ENCODE peak calls at places on chromosome 14, in six cellular contexts. B is fibroblast of lung, A is HL-60, X is omental fat pad, C is pancreas, L is Calu3. Q is an unnamed sample.

GRCh38 chr14:90381999-90382451 is 14.8 kb upstream of the CALM1 start:
- DNase-seq in B (no peak), A (no peak), X (no peak), C (peak), L (peak), Q (peak)

GRCh38 chr14:73785336-73785833 is 66.2 kb upstream of the PTGR2 start:
- DNase-seq in B (peak), A (no peak), X (no peak), C (no peak), L (no peak), Q (no peak)

GRCh38 chr14:55731881-55732498 is 152.0 kb downstream of the KTN1 start:
- DNase-seq in B (no peak), A (no peak), X (no peak), C (no peak), L (peak), Q (peak)

GRCh38 chr14:80927385-80927989 is 14.1 kb downstream of the CEP128 start:
- DNase-seq in B (no peak), A (no peak), X (no peak), C (no peak), L (no peak), Q (no peak)

GRCh38 chr14:72544615-72545387 is 349.1 kb downstream of the DPF3 start:
- DNase-seq in B (peak), A (no peak), X (no peak), C (no peak), L (no peak), Q (no peak)

GRCh38 chr14:103500148-103500990 is 22.3 kb downstream of the CKB start:
- DNase-seq in B (peak), A (peak), X (peak), C (peak), L (peak), Q (peak)

GRCh38 chr14:104264495-104265265 is 126.3 kb downstream of the KIF26A start:
- DNase-seq in B (no peak), A (no peak), X (no peak), C (peak), L (no peak), Q (peak)

GRCh38 chr14:100608586-100609330 is 21.5 kb upstream of the BEGAIN start:
- DNase-seq in B (no peak), A (no peak), X (no peak), C (no peak), L (no peak), Q (no peak)

GRCh38 chr14:89912667-89913211 is 41.8 kb downstream of the EFCAB11 start:
- DNase-seq in B (peak), A (no peak), X (no peak), C (no peak), L (peak), Q (no peak)

GRCh38 chr14:80211143-80212024 is at the start of gene DIO2:
- DNase-seq in B (peak), A (no peak), X (no peak), C (no peak), L (no peak), Q (no peak)

GRCh38 chr14:43898709-43899108 is 608.4 kb downstream of the FSCB start:
- DNase-seq in B (no peak), A (no peak), X (no peak), C (no peak), L (no peak), Q (no peak)

GRCh38 chr14:68603682-68604360 is 189.0 kb downstream of the ZFP36L1 start:
- DNase-seq in B (no peak), A (no peak), X (no peak), C (no peak), L (no peak), Q (no peak)

GRCh38 chr14:104450811-104451401 is 128.7 kb upstream of the C14orf180 start:
- DNase-seq in B (no peak), A (no peak), X (no peak), C (peak), L (no peak), Q (no peak)

GRCh38 chr14:50573862-50574261 is 13.9 kb downstream of the ATL1 start:
- DNase-seq in B (no peak), A (no peak), X (no peak), C (no peak), L (no peak), Q (no peak)

GRCh38 chr14:75985618-75986438 is at the start of gene IFT43:
- DNase-seq in B (peak), A (no peak), X (peak), C (peak), L (peak), Q (peak)

GRCh38 chr14:106831322-106831720 is 1304.9 kb downstream of the TMEM121 start:
- DNase-seq in B (no peak), A (no peak), X (no peak), C (peak), L (peak), Q (no peak)

GRCh38 chr14:51070732-51071131 is 24.2 kb downstream of the TRIM9 start:
- DNase-seq in B (peak), A (no peak), X (no peak), C (no peak), L (no peak), Q (no peak)

GRCh38 chr14:51880810-51881580 is 20.6 kb downstream of the GNG2 start:
- DNase-seq in B (peak), A (no peak), X (no peak), C (no peak), L (no peak), Q (no peak)

GRCh38 chr14:58918066-58918465 is 270.4 kb upstream of the DAAM1 start:
- DNase-seq in B (peak), A (no peak), X (no peak), C (no peak), L (no peak), Q (no peak)

GRCh38 chr14:92408186-92408585 is 85.2 kb downstream of the SLC24A4 start:
- DNase-seq in B (peak), A (no peak), X (no peak), C (no peak), L (no peak), Q (no peak)

GRCh38 chr14:67516679-67517078 is 16.4 kb upstream of the PLEKHH1 start:
- DNase-seq in B (no peak), A (no peak), X (no peak), C (no peak), L (no peak), Q (no peak)

GRCh38 chr14:56555921-56556570 is 23.6 kb upstream of the TMEM260 start:
- DNase-seq in B (peak), A (no peak), X (no peak), C (no peak), L (no peak), Q (no peak)

GRCh38 chr14:50044040-50044651 is 72.2 kb downstream of the VCPKMT start:
- DNase-seq in B (no peak), A (no peak), X (no peak), C (no peak), L (no peak), Q (no peak)

GRCh38 chr14:92584856-92585255 is 71.3 kb downstream of the RIN3 start:
- DNase-seq in B (no peak), A (peak), X (no peak), C (no peak), L (no peak), Q (no peak)

GRCh38 chr14:105858676-105859025 is 332.3 kb downstream of the TMEM121 start:
- DNase-seq in B (no peak), A (no peak), X (no peak), C (peak), L (no peak), Q (no peak)

GRCh38 chr14:100234511-100234910 is 4.4 kb upstream of the YY1 start:
- DNase-seq in B (no peak), A (no peak), X (no peak), C (no peak), L (no peak), Q (no peak)

GRCh38 chr14:51002406-51002984 is 58.2 kb upstream of the PYGL start:
- DNase-seq in B (no peak), A (no peak), X (no peak), C (no peak), L (no peak), Q (no peak)

GRCh38 chr14:32249780-32250179 is 46.7 kb upstream of the RNU6-8 start:
- DNase-seq in B (no peak), A (no peak), X (no peak), C (no peak), L (no peak), Q (no peak)

GRCh38 chr14:25197885-25198284 is 147.9 kb upstream of the STXBP6 start:
- DNase-seq in B (no peak), A (no peak), X (no peak), C (no peak), L (no peak), Q (no peak)

GRCh38 chr14:94582199-94582750 is 1.0 kb downstream of the SERPINA5 start:
- DNase-seq in B (no peak), A (no peak), X (no peak), C (no peak), L (no peak), Q (peak)

GRCh38 chr14:93132472-93133065 is 16.8 kb upstream of the ITPK1 start:
- DNase-seq in B (peak), A (no peak), X (no peak), C (no peak), L (peak), Q (no peak)

GRCh38 chr14:59123975-59124374 is 64.5 kb upstream of the DAAM1 start:
- DNase-seq in B (no peak), A (no peak), X (no peak), C (no peak), L (no peak), Q (no peak)

GRCh38 chr14:104150201-104151027 is 12.0 kb downstream of the KIF26A start:
- DNase-seq in B (peak), A (no peak), X (no peak), C (peak), L (no peak), Q (peak)

DNA sequence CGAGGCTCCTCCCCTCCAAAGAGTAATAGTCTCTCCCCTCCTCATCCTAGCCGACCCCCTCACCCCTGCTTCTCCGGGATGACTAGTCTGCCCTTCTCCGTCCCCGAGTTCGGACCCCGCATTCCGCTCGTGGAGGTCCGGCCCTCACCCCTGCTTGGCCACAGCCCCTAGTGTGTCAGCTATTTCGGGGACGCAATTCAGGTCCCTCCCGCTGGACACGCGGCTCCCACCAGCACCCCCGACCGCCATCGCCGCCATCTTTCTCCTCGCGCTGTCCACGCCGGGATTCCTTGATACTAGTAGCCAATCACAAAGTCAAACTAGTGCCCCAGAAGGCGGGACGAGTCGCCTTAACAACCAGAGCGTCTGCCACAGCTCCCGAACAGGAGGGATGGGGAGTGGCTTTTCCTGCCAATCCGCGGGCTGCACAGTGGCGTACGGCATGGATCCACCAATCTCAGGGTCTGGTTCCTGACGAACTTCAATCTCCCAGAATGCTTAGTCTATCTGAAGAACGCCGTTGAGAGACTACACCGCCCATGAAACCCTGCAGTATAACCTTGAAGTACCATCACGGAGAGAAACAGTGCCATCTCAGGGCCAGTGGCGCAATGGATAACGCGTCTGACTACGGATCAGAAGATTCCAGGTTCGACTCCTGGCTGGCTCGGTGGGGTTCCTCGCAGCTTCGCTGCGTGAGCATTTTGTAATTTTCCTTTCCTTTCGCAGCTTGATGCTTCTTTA is at the start of gene PRMT5:
- DNase-seq in B (peak), A (peak), X (peak), C (peak), L (peak), Q (peak)
- TF ChIP-seq CTCF in B (no peak), A (no peak), X (no peak), C (no peak), L (no peak), Q (no peak)

DNA sequence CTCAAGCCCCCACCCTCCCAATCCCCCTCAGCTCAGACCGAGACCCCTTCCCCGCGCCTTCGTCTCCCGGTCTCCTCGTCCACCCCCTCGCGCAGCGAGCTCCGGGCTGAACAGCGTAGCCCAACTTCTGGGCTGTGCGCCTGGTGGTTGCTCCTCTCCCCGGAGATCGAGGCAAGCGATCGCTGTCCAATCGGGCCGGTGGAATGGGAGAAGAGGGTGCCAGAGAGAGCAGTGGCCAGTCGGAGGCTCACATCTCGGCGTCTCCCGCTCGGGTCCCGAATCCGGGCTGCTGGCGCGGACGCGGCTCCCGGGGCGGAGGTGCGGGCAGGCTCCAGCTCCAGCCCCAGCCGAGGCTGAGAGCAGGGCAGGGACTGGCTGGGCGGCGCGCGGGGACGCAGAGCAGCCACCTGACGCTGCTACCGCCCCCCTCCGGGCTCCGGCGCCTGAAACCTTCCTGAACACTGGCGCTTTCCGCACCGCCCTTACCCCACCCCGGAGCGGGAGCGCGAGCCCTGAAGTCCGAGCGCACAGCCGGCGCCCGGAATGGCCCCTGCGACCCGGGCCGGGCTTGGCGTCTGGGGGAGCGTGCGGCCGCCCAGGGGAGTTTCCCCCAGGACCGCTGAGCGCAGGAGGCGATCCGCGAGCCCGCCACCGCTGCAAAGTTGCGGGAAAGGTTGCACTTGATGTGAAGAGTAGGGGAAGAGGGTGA is 508 bp upstream of the KCNH5 start:
- DNase-seq in B (peak), A (no peak), X (no peak), C (peak), L (peak), Q (peak)
- TF ChIP-seq CTCF in B (no peak), A (no peak), X (no peak), C (no peak), L (no peak), Q (no peak)

DNA sequence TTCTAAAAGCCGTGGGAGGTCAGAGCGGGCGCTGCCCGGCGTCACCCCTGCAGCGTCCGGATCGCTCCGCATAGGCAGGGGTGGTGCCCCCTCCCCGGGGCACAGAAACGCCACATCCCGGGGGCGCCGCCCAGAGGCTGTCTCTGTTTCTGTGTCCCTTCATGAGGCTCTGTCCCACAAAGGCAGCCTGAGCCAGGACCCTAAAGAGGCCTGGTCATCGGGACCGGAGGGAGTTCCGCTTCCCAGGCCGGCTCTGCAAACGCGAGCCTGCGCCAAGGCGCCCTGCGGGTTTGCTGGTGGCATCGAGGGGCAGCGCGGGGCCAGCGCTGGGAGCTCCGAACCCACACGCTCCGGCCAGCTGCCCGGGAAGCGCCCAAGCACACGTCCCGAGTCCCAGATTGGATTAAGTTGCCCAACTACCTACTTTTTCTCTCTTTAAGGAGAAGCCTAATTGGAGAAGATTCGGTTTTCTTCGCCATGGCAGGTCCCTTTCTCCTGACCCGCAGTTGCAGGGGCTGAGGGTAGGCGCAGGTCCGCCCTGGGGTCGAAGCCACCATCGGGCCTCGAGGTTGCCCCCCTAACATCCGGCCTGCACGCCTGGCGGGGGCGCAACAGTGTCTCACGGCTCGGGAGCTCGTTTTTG is 421.7 kb downstream of the VRK1 start:
- DNase-seq in B (peak), A (no peak), X (no peak), C (peak), L (no peak), Q (peak)
- TF ChIP-seq CTCF in B (no peak), A (no peak), X (no peak), C (no peak), L (no peak), Q (no peak)

GRCh38 chr14:61319706-61320105 is 1.7 kb upstream of the PRKCH start:
- DNase-seq in B (no peak), A (no peak), X (no peak), C (no peak), L (no peak), Q (no peak)
- TF ChIP-seq CTCF in B (no peak), A (no peak), X (no peak), C (no peak), L (no peak), Q (no peak)

Q was measured in glutamatergic neuron.